ENCODE peak calls at places on chromosomes 6 and 20, in five cellular contexts. Q is NCI-H1694 treated with DMSO at 0.1 percent for 48 hours, I is cerebellum, D is IMR-90, L is NCI-H774. Z is an unnamed sample.

GRCh38 chr6:169654590-169655391 is 47.0 kb downstream of the WDR27 start:
- DNase-seq in I (peak), L (no peak), Q (no peak), D (peak), Z (peak)

GRCh38 chr6:159979136-159979874 is 10.4 kb downstream of the IGF2R start:
- DNase-seq in I (no peak), L (peak), Q (no peak), D (peak), Z (no peak)

GRCh38 chr20:3358676-3359340 is 48.7 kb downstream of the DNAAF9 start:
- DNase-seq in Q (no peak), I (no peak), L (no peak), D (no peak), Z (no peak)

GRCh38 chr6:97958143-97958542 is 675.1 kb upstream of the MMS22L start:
- DNase-seq in L (no peak), D (no peak), Q (no peak), I (no peak), Z (no peak)

GRCh38 chr6:77502966-77503365 is 39.7 kb upstream of the HTR1B start:
- DNase-seq in Q (no peak), I (no peak), L (no peak), D (no peak), Z (no peak)

GRCh38 chr6:162974685-162975084 is 246.9 kb downstream of the PACRG start:
- DNase-seq in I (no peak), L (no peak), D (no peak), Q (no peak), Z (no peak)

GRCh38 chr6:113907107-113907506 is 50.0 kb downstream of the MARCKS start:
- DNase-seq in D (no peak), Q (no peak), I (no peak), L (no peak), Z (no peak)

GRCh38 chr6:121187200-121187832 is 147.0 kb downstream of the TBC1D32 start:
- DNase-seq in I (no peak), Q (no peak), D (no peak), L (no peak), Z (no peak)

GRCh38 chr6:15495375-15495901 is 167.4 kb downstream of the DTNBP1 start:
- DNase-seq in L (no peak), I (no peak), Q (no peak), D (no peak), Z (no peak)

GRCh38 chr20:38764563-38765355 is 16.5 kb downstream of the ACTR5 start:
- DNase-seq in D (peak), I (no peak), L (no peak), Q (no peak), Z (no peak)

GRCh38 chr20:52231230-52231746 is 39.7 kb upstream of the ZFP64 start:
- DNase-seq in Q (no peak), D (no peak), L (no peak), I (no peak), Z (peak)